ENCODE peak calls at places on chromosomes 11 and 22, in six cellular contexts. O, N, H, I, W and Q are unnamed samples.
A peak's percentile ranks its signal among the peaks of the same experiment; 100 is the strongest.

GRCh38 chr11:112162761-112163669 is 879 bp downstream of the IL18 start:
- DNase-seq in O (peak; percentile 58), N (no peak), H (peak; percentile 90), I (no peak), W (no peak), Q (no peak)

GRCh38 chr11:95498731-95499396 is 267.9 kb upstream of the SESN3 start:
- DNase-seq in O (peak; percentile 26), N (no peak), H (peak; percentile 27), I (no peak), W (no peak), Q (peak; percentile 89)

GRCh38 chr11:65210361-65210731 is 28.6 kb downstream of the CAPN1 start:
- DNase-seq in O (no peak), N (no peak), H (no peak), I (no peak), W (no peak), Q (no peak)

GRCh38 chr22:37631448-37632173 is 7.9 kb upstream of the SH3BP1 start:
- DNase-seq in O (no peak), N (no peak), H (no peak), I (no peak), W (no peak), Q (no peak)

GRCh38 chr11:12761029-12761428 is 86.8 kb downstream of the TEAD1 start:
- DNase-seq in O (peak; percentile 56), N (peak; percentile 12), H (peak; percentile 48), I (no peak), W (no peak), Q (no peak)

GRCh38 chr11:123561046-123561781 is 93.2 kb downstream of the SCN3B start:
- DNase-seq in O (peak; percentile 61), N (no peak), H (no peak), I (no peak), W (peak; percentile 83), Q (peak; percentile 58)

GRCh38 chr11:57249384-57250319 is 12.6 kb upstream of the APLNR start:
- DNase-seq in O (peak; percentile 76), N (peak; percentile 27), H (peak; percentile 83), I (peak; percentile 48), W (no peak), Q (peak; percentile 74)

GRCh38 chr22:24894998-24895397 is 51.5 kb downstream of the LHFPL7 start:
- DNase-seq in O (peak; percentile 56), N (peak; percentile 18), H (peak; percentile 65), I (peak; percentile 31), W (peak; percentile 85), Q (no peak)

GRCh38 chr11:19827399-19828135 is 114.9 kb downstream of the NAV2 start:
- DNase-seq in O (no peak), N (no peak), H (no peak), I (no peak), W (no peak), Q (peak; percentile 73)

GRCh38 chr11:129460714-129461113 is 85.1 kb downstream of the BARX2 start:
- DNase-seq in O (no peak), N (no peak), H (no peak), I (no peak), W (no peak), Q (no peak)

GRCh38 chr11:70895061-70895670 is 357.2 kb downstream of the SHANK2 start:
- DNase-seq in O (no peak), N (no peak), H (no peak), I (no peak), W (no peak), Q (no peak)

GRCh38 chr22:30202531-30203006 is 44.0 kb downstream of the LIF start:
- DNase-seq in O (peak; percentile 69), N (no peak), H (peak; percentile 78), I (no peak), W (no peak), Q (peak; percentile 45)

GRCh38 chr11:68092411-68092810 is 28.8 kb downstream of the CHKA start:
- DNase-seq in O (no peak), N (no peak), H (no peak), I (no peak), W (no peak), Q (no peak)

GRCh38 chr22:44181033-44181911 is 547 bp downstream of the PARVG start:
- DNase-seq in O (no peak), N (no peak), H (peak; percentile 3), I (peak; percentile 27), W (no peak), Q (no peak)

GRCh38 chr11:129143335-129143734 is 48.8 kb downstream of the ARHGAP32 start:
- DNase-seq in O (peak; percentile 99), N (peak; percentile 97), H (peak; percentile 99), I (no peak), W (no peak), Q (no peak)

GRCh38 chr11:1295086-1295485 is 14.3 kb downstream of the TOLLIP start:
- DNase-seq in O (no peak), N (no peak), H (no peak), I (no peak), W (no peak), Q (no peak)

GRCh38 chr11:121063728-121064127 is 37.3 kb upstream of the TECTA start:
- DNase-seq in O (no peak), N (no peak), H (peak; percentile 45), I (no peak), W (no peak), Q (peak; percentile 16)

GRCh38 chr11:116972692-116973091 is 125.5 kb downstream of the SIK3 start:
- DNase-seq in O (no peak), N (no peak), H (no peak), I (no peak), W (no peak), Q (peak; percentile 36)

GRCh38 chr11:59615132-59615636 is 390 bp downstream of the OSBP start:
- DNase-seq in O (peak; percentile 50), N (peak; percentile 24), H (peak; percentile 57), I (peak; percentile 71), W (no peak), Q (no peak)

GRCh38 chr11:64947202-64947814 is 11.6 kb upstream of the GPHA2 start:
- DNase-seq in O (no peak), N (no peak), H (no peak), I (no peak), W (no peak), Q (no peak)

GRCh38 chr22:44567846-44568493 is 69.9 kb upstream of the RTL6 start:
- DNase-seq in O (peak; percentile 52), N (peak; percentile 54), H (peak; percentile 36), I (peak; percentile 37), W (no peak), Q (no peak)

GRCh38 chr11:45089845-45090499 is 56.5 kb upstream of the PRDM11 start:
- DNase-seq in O (peak; percentile 82), N (no peak), H (peak; percentile 48), I (no peak), W (no peak), Q (peak; percentile 63)

GRCh38 chr11:96396637-96397036 is 6.8 kb downstream of the JRKL start:
- DNase-seq in O (no peak), N (no peak), H (no peak), I (no peak), W (peak; percentile 15), Q (no peak)

GRCh38 chr11:110356769-110357671 is 60.6 kb upstream of the RDX start:
- DNase-seq in O (peak; percentile 60), N (peak; percentile 91), H (peak; percentile 97), I (no peak), W (no peak), Q (no peak)

GRCh38 chr11:67484847-67485311 is 2.1 kb downstream of the AIP start:
- DNase-seq in O (no peak), N (no peak), H (no peak), I (no peak), W (no peak), Q (no peak)

GRCh38 chr11:43601511-43601910 is 79.0 kb upstream of the HSD17B12 start:
- DNase-seq in O (no peak), N (no peak), H (no peak), I (no peak), W (no peak), Q (no peak)

GRCh38 chr11:43602670-43603069 is 77.9 kb upstream of the HSD17B12 start:
- DNase-seq in O (no peak), N (no peak), H (no peak), I (no peak), W (no peak), Q (no peak)
- H2AFZ ChIP-seq in O (no peak overlapping the region), N (no peak overlapping the region), H (no peak overlapping the region), I (no peak overlapping the region), W (no peak overlapping the region), Q (peak overlapping the region; percentile 27)

GRCh38 chr11:119445356-119445755 is 22.4 kb upstream of the THY1 start:
- DNase-seq in O (peak; percentile 48), N (no peak), H (no peak), I (no peak), W (no peak), Q (no peak)
- H3K9ac ChIP-seq in O (no peak overlapping the region), N (no peak overlapping the region), H (no peak overlapping the region), I (no peak overlapping the region), W (no peak overlapping the region), Q (no peak overlapping the region)

GRCh38 chr22:16808744-16809143 is 16.5 kb downstream of the XKR3 start:
- DNase-seq in O (peak; percentile 41), N (no peak), H (no peak), I (no peak), W (no peak), Q (no peak)
- TF ChIP-seq EZH2phosphoT487 in O (no peak), N (no peak), H (no peak), I (no peak), W (no peak), Q (no peak)

DNA sequence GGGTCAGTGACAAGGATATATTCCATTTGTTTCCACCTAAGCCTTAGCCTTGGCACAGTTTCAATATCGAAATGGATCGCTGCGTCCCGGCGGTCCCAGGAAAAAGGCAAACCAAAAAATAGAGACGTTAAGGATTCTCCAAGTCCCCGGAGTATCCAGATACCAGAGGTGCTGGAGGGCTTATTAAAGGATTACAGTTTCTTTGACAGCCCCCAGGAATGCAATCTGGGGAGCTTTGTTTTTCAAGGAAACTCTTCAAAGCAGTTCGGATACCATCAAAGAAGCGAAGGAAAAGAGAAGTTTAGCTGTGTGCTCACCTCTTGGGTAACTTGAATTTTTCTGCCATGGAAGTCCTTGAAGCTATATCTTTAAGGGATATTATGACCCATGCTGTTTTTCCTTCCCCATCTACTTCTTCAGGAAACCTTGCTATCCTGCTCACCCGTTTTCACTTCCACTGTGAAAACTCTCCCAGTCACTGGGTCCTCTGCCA is 600 bp upstream of the GPR83 start:
- DNase-seq in O (no peak), N (no peak), H (no peak), I (no peak), W (no peak), Q (peak; percentile 67)
- H2AFZ ChIP-seq in O (peak overlapping the region; percentile 69), N (no peak overlapping the region), H (no peak overlapping the region), I (no peak overlapping the region), W (peak overlapping the region; percentile 60), Q (peak overlapping the region; percentile 80)